ENCODE peak calls at places on chromosomes 4 and X, in six cellular contexts. One of them, this sample, is unnamed.

GRCh38 chr4:54992266-54992665 is 133.1 kb downstream of the KDR start:
- DNase-seq in activated naive CD4-positive, alpha-beta T cell: no peak
- DNase-seq in RWPE1: no peak
- DNase-seq in AG20443: no peak
- DNase-seq in AG04449: no peak
- DNase-seq in bronchial epithelial cell: no peak
- DNase-seq in this sample: no peak

GRCh38 chr4:124711469-124712416 is 789 bp downstream of the ANKRD50 start:
- DNase-seq in bronchial epithelial cell: peak; percentile 61
- DNase-seq in RWPE1: peak; percentile 67
- DNase-seq in activated naive CD4-positive, alpha-beta T cell: no peak
- DNase-seq in AG20443: peak; percentile 59
- DNase-seq in AG04449: no peak
- DNase-seq in this sample: peak; percentile 78

GRCh38 chr4:4572821-4573220 is 31.0 kb upstream of the STX18 start:
- DNase-seq in AG20443: no peak
- DNase-seq in bronchial epithelial cell: no peak
- DNase-seq in activated naive CD4-positive, alpha-beta T cell: no peak
- DNase-seq in RWPE1: no peak
- DNase-seq in AG04449: no peak
- DNase-seq in this sample: no peak

GRCh38 chr4:127965803-127966175 is 583 bp downstream of the ABHD18 start:
- DNase-seq in RWPE1: peak; percentile 28
- DNase-seq in activated naive CD4-positive, alpha-beta T cell: peak; percentile 51
- DNase-seq in bronchial epithelial cell: peak; percentile 50
- DNase-seq in AG04449: no peak
- DNase-seq in AG20443: peak; percentile 32
- DNase-seq in this sample: no peak

GRCh38 chr4:76279462-76279861 is 27.1 kb upstream of the STBD1 start:
- DNase-seq in AG20443: no peak
- DNase-seq in AG04449: no peak
- DNase-seq in bronchial epithelial cell: no peak
- DNase-seq in activated naive CD4-positive, alpha-beta T cell: no peak
- DNase-seq in RWPE1: no peak
- DNase-seq in this sample: no peak

GRCh38 chr4:143539670-143540023 is 26.1 kb downstream of the SMARCA5 start:
- DNase-seq in bronchial epithelial cell: no peak
- DNase-seq in RWPE1: no peak
- DNase-seq in AG04449: no peak
- DNase-seq in activated naive CD4-positive, alpha-beta T cell: no peak
- DNase-seq in AG20443: no peak
- DNase-seq in this sample: no peak

GRCh38 chr4:181006509-181007290 is 1236.5 kb upstream of the TENM3 start:
- DNase-seq in activated naive CD4-positive, alpha-beta T cell: no peak
- DNase-seq in bronchial epithelial cell: no peak
- DNase-seq in AG20443: peak; percentile 18
- DNase-seq in RWPE1: no peak
- DNase-seq in AG04449: no peak
- DNase-seq in this sample: no peak

GRCh38 chr4:126004936-126005335 is 690.2 kb downstream of the FAT4 start:
- DNase-seq in activated naive CD4-positive, alpha-beta T cell: no peak
- DNase-seq in AG04449: no peak
- DNase-seq in AG20443: peak; percentile 57
- DNase-seq in bronchial epithelial cell: peak; percentile 60
- DNase-seq in RWPE1: no peak
- DNase-seq in this sample: peak; percentile 19

GRCh38 chr4:124947622-124948265 is 235.2 kb upstream of the ANKRD50 start:
- DNase-seq in AG20443: no peak
- DNase-seq in AG04449: no peak
- DNase-seq in RWPE1: no peak
- DNase-seq in activated naive CD4-positive, alpha-beta T cell: no peak
- DNase-seq in bronchial epithelial cell: peak; percentile 57
- DNase-seq in this sample: peak; percentile 41

GRCh38 chrX:38596939-38597338 is 35.6 kb downstream of the TSPAN7 start:
- DNase-seq in activated naive CD4-positive, alpha-beta T cell: no peak
- DNase-seq in AG20443: no peak
- DNase-seq in AG04449: no peak
- DNase-seq in bronchial epithelial cell: no peak
- DNase-seq in RWPE1: no peak
- DNase-seq in this sample: no peak

GRCh38 chr4:158146736-158147135 is 26.1 kb downstream of the GASK1B start:
- DNase-seq in AG04449: no peak
- DNase-seq in bronchial epithelial cell: no peak
- DNase-seq in AG20443: no peak
- DNase-seq in activated naive CD4-positive, alpha-beta T cell: no peak
- DNase-seq in RWPE1: no peak
- DNase-seq in this sample: no peak

GRCh38 chrX:28177202-28177601 is 196.0 kb upstream of the DCAF8L1 start:
- DNase-seq in activated naive CD4-positive, alpha-beta T cell: no peak
- DNase-seq in bronchial epithelial cell: peak; percentile 7
- DNase-seq in AG04449: no peak
- DNase-seq in AG20443: no peak
- DNase-seq in RWPE1: peak; percentile 0
- DNase-seq in this sample: no peak

GRCh38 chrX:38052096-38052495 is 45.7 kb downstream of the SYTL5 start:
- DNase-seq in activated naive CD4-positive, alpha-beta T cell: no peak
- DNase-seq in bronchial epithelial cell: peak; percentile 94
- DNase-seq in AG20443: peak; percentile 15
- DNase-seq in AG04449: peak; percentile 44
- DNase-seq in RWPE1: peak; percentile 37
- DNase-seq in this sample: peak; percentile 76

GRCh38 chr4:140837742-140838141 is 81.6 kb upstream of the TBC1D9 start:
- DNase-seq in RWPE1: no peak
- DNase-seq in bronchial epithelial cell: no peak
- DNase-seq in activated naive CD4-positive, alpha-beta T cell: no peak
- DNase-seq in AG20443: no peak
- DNase-seq in AG04449: no peak
- DNase-seq in this sample: no peak

GRCh38 chr4:8768357-8768999 is 103.2 kb downstream of the HMX1 start:
- DNase-seq in AG04449: no peak
- DNase-seq in AG20443: no peak
- DNase-seq in activated naive CD4-positive, alpha-beta T cell: no peak
- DNase-seq in bronchial epithelial cell: no peak
- DNase-seq in RWPE1: no peak
- DNase-seq in this sample: no peak

GRCh38 chr4:151276787-151277557 is at the start of gene PRSS48:
- DNase-seq in AG20443: peak; percentile 81
- DNase-seq in RWPE1: peak; percentile 34
- DNase-seq in activated naive CD4-positive, alpha-beta T cell: no peak
- DNase-seq in bronchial epithelial cell: peak; percentile 39
- DNase-seq in AG04449: no peak
- DNase-seq in this sample: peak; percentile 18

This sample was measured in foreskin keratinocyte.